ENCODE peak calls at places on chromosomes 3 and 15, in five cellular contexts. U, H, M, E and T are unnamed samples.

GRCh38 chr3:141389703-141390102 is 21.4 kb downstream of the ZBTB38 start:
- DNase-seq in U (no peak), H (no peak), M (no peak), E (no peak), T (no peak)

GRCh38 chr3:128697336-128697735 is 28.6 kb upstream of the RAB7A start:
- DNase-seq in U (no peak), H (no peak), M (no peak), E (no peak), T (no peak)

GRCh38 chr3:12831582-12831866 is 9.8 kb downstream of the RPL32 start:
- DNase-seq in U (no peak), H (no peak), M (no peak), E (no peak), T (no peak)

GRCh38 chr3:162721736-162722135 is 1225.1 kb downstream of the OTOL1 start:
- DNase-seq in U (no peak), H (no peak), M (no peak), E (no peak), T (no peak)

GRCh38 chr3:41507336-41508062 is 308.2 kb downstream of the CTNNB1 start:
- DNase-seq in U (peak; percentile 16), H (no peak), M (no peak), E (no peak), T (no peak)

GRCh38 chr3:42493798-42494151 is 8.7 kb upstream of the VIPR1 start:
- DNase-seq in U (no peak), H (peak; percentile 23), M (no peak), E (no peak), T (peak; percentile 58)

GRCh38 chr3:141280086-141280485 is 48.5 kb downstream of the PXYLP1 start:
- DNase-seq in U (no peak), H (no peak), M (no peak), E (no peak), T (no peak)

GRCh38 chr3:122169911-122170310 is 13.6 kb upstream of the CASR start:
- DNase-seq in U (no peak), H (no peak), M (no peak), E (no peak), T (no peak)

GRCh38 chr3:32816439-32817194 is 1.2 kb upstream of the TRIM71 start:
- DNase-seq in U (peak; percentile 97), H (no peak), M (peak; percentile 16), E (peak; percentile 82), T (no peak)

GRCh38 chr3:118485693-118486092 is 549.0 kb downstream of the IGSF11 start:
- DNase-seq in U (no peak), H (no peak), M (no peak), E (no peak), T (no peak)

GRCh38 chr3:9986230-9986725 is 363 bp downstream of the EMC3 start:
- DNase-seq in U (no peak), H (no peak), M (no peak), E (no peak), T (peak; percentile 93)

GRCh38 chr15:84929795-84930371 is 45.4 kb downstream of the SLC28A1 start:
- DNase-seq in U (no peak), H (peak; percentile 86), M (no peak), E (no peak), T (no peak)

GRCh38 chr15:67967871-67968423 is 86.2 kb upstream of the PIAS1 start:
- DNase-seq in U (peak; percentile 91), H (peak; percentile 76), M (peak; percentile 39), E (no peak), T (no peak)

GRCh38 chr15:74609938-74610301 is 5.7 kb upstream of the CLK3 start:
- DNase-seq in U (no peak), H (no peak), M (no peak), E (no peak), T (no peak)

GRCh38 chr3:55491296-55491816 is 4.2 kb upstream of the WNT5A start:
- DNase-seq in U (no peak), H (no peak), M (peak; percentile 13), E (no peak), T (no peak)

GRCh38 chr15:69661446-69661845 is 208.8 kb downstream of the RPLP1 start:
- DNase-seq in U (no peak), H (no peak), M (no peak), E (no peak), T (no peak)

GRCh38 chr3:186193534-186194450 is 84.9 kb upstream of the ETV5 start:
- DNase-seq in U (peak; percentile 84), H (no peak), M (no peak), E (peak; percentile 31), T (no peak)

GRCh38 chr3:122190525-122190924 is 7.1 kb downstream of the CASR start:
- DNase-seq in U (no peak), H (no peak), M (no peak), E (no peak), T (no peak)

GRCh38 chr3:11335056-11335608 is 62.9 kb downstream of the ATG7 start:
- DNase-seq in U (peak; percentile 74), H (no peak), M (peak; percentile 81), E (no peak), T (no peak)

GRCh38 chr15:31473384-31474058 is 146.9 kb downstream of the KLF13 start:
- DNase-seq in U (no peak), H (peak; percentile 21), M (peak; percentile 7), E (no peak), T (peak; percentile 86)

GRCh38 chr3:55174723-55175122 is 246.9 kb upstream of the LRTM1 start:
- DNase-seq in U (no peak), H (no peak), M (no peak), E (no peak), T (no peak)

GRCh38 chr3:183551930-183552329 is 3.6 kb downstream of the KLHL6 start:
- DNase-seq in U (no peak), H (no peak), M (no peak), E (no peak), T (no peak)

GRCh38 chr15:89016549-89017041 is 71.7 kb upstream of the ABHD2 start:
- DNase-seq in U (no peak), H (no peak), M (peak; percentile 13), E (no peak), T (no peak)

GRCh38 chr3:71955549-71956373 is 170.8 kb upstream of the PROK2 start:
- DNase-seq in U (peak; percentile 84), H (peak; percentile 78), M (peak; percentile 77), E (peak; percentile 38), T (no peak)

GRCh38 chr3:70550723-70551319 is 238.4 kb upstream of the MDFIC2 start:
- DNase-seq in U (peak; percentile 71), H (peak; percentile 80), M (peak; percentile 75), E (no peak), T (no peak)

GRCh38 chr15:70870066-70870465 is 16.1 kb upstream of the LARP6 start:
- DNase-seq in U (no peak), H (no peak), M (peak; percentile 31), E (no peak), T (no peak)

GRCh38 chr15:52019394-52020252 is 604 bp downstream of the MAPK6 start:
- DNase-seq in U (peak; percentile 65), H (peak; percentile 89), M (peak; percentile 86), E (no peak), T (peak; percentile 92)

GRCh38 chr3:103614719-103615118 is 1179.9 kb downstream of the ZPLD1 start:
- DNase-seq in U (no peak), H (no peak), M (no peak), E (no peak), T (no peak)

GRCh38 chr3:30779686-30780287 is 114.7 kb downstream of the GADL1 start:
- DNase-seq in U (peak; percentile 71), H (no peak), M (peak; percentile 26), E (no peak), T (no peak)

GRCh38 chr15:75727851-75728715 is 15.4 kb upstream of the CSPG4 start:
- DNase-seq in U (peak; percentile 83), H (peak; percentile 71), M (peak; percentile 34), E (no peak), T (no peak)

GRCh38 chr3:166085164-166085830 is 248.1 kb upstream of the BCHE start:
- DNase-seq in U (no peak), H (no peak), M (no peak), E (no peak), T (no peak)

GRCh38 chr15:100711479-100712130 is 109.2 kb downstream of the ASB7 start:
- DNase-seq in U (no peak), H (no peak), M (no peak), E (no peak), T (no peak)

GRCh38 chr3:23272820-23273219 is 69.7 kb downstream of the UBE2E2 start:
- DNase-seq in U (no peak), H (no peak), M (no peak), E (no peak), T (no peak)

GRCh38 chr3:98325055-98325454 is 28.6 kb upstream of the OR5K4 start:
- DNase-seq in U (peak; percentile 94), H (peak; percentile 65), M (no peak), E (no peak), T (no peak)

DNA sequence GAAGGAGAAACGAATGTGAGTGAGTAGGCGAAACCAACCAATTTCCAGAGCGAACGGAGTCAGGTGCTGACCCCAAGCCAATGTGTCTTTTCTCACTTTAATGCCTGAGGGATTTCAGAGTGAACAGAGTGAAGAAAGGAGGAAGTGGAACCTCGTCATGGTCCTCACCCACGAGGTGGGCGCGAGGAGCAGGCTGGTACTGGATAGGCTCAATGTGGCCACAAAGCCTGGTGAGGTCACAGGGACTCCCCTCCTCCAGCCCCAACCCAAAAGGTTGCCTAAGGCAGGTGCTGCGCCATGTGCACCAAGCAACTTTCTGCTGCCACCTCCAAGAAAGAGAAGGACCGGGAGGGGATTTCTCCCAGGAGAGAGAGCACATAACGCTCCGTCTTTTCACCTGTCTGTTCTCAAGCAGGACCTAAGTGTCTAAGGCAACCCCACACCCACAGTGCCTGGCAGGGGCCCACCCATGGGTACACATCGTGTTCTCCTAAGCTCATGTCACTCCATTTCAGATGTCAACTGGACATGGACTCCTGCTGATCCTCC is 3.8 kb downstream of the NRROS start:
- DNase-seq in U (no peak), H (no peak), M (no peak), E (no peak), T (no peak)
- TF ChIP-seq POLR2AphosphoS5 in U (no peak), H (no peak), M (no peak), E (no peak), T (no peak)

GRCh38 chr3:155741081-155741480 is 3.8 kb downstream of the PLCH1 start:
- DNase-seq in U (no peak), H (no peak), M (no peak), E (no peak), T (no peak)
- TF ChIP-seq POLR2AphosphoS5 in U (no peak), H (no peak), M (no peak), E (no peak), T (no peak)

GRCh38 chr3:21054064-21054463 is 696.9 kb downstream of the ZNF385D start:
- DNase-seq in U (no peak), H (no peak), M (no peak), E (no peak), T (no peak)
- TF ChIP-seq POLR2AphosphoS5 in U (no peak), H (no peak), M (no peak), E (no peak), T (no peak)

GRCh38 chr15:37098468-37099320 is 1.7 kb downstream of the MEIS2 start:
- DNase-seq in U (peak; percentile 61), H (no peak), M (peak; percentile 56), E (no peak), T (no peak)

GRCh38 chr15:37096878-37097568 is 3.3 kb downstream of the MEIS2 start:
- DNase-seq in U (no peak), H (no peak), M (peak; percentile 62), E (no peak), T (no peak)

GRCh38 chr15:37100109-37100873 is at the start of gene MEIS2:
- DNase-seq in U (peak; percentile 94), H (peak; percentile 87), M (peak; percentile 87), E (no peak), T (no peak)

GRCh38 chr15:37101634-37102314 is 1.4 kb upstream of the MEIS2 start:
- DNase-seq in U (peak; percentile 86), H (peak; percentile 74), M (peak; percentile 85), E (no peak), T (no peak)

GRCh38 chr15:37099321-37100108 is 834 bp downstream of the MEIS2 start:
- DNase-seq in U (peak; percentile 42), H (no peak), M (peak; percentile 46), E (no peak), T (no peak)
- TF ChIP-seq POLR2AphosphoS5 in U (no peak), H (no peak), M (no peak), E (no peak), T (no peak)